ENCODE peak calls at places on chromosomes 3 and 15, in seven cellular contexts. R is NAMALWA; B is upper lobe of right lung; S is astrocyte of the spinal cord; O is GM10248; U is CD4-positive, CD25-positive, alpha-beta regulatory T cell; D is hippocampal formation. X is an unnamed sample.

GRCh38 chr3:51381333-51381705 is 3.8 kb upstream of the MANF start:
- DNase-seq in R (no peak), U (no peak), B (no peak), D (no peak), O (no peak), S (no peak), X (no peak)

GRCh38 chr15:29289179-29289578 is 19.6 kb upstream of the NSMCE3 start:
- DNase-seq in R (no peak), B (no peak), S (no peak), U (no peak), D (no peak), O (no peak), X (no peak)

GRCh38 chr3:136196064-136196400 is at the start of gene MSL2:
- DNase-seq in O (no peak), D (no peak), U (no peak), R (no peak), S (no peak), B (no peak), X (no peak)

GRCh38 chr3:131503328-131503650 is 518 bp upstream of the MRPL3 start:
- DNase-seq in D (no peak), S (no peak), O (no peak), U (no peak), R (no peak), B (no peak), X (no peak)

GRCh38 chr3:64105816-64106215 is 82.5 kb upstream of the PSMD6 start:
- DNase-seq in S (no peak), B (no peak), D (no peak), O (no peak), R (no peak), U (no peak), X (no peak)

GRCh38 chr3:94548581-94549316 is 485.9 kb downstream of the NSUN3 start:
- DNase-seq in U (no peak), S (no peak), B (no peak), R (no peak), D (no peak), O (no peak), X (no peak)

GRCh38 chr3:159620281-159620680 is 368.4 kb upstream of the IL12A start:
- DNase-seq in R (no peak), S (peak; percentile 28), O (no peak), U (no peak), B (no peak), D (no peak), X (no peak)

GRCh38 chr3:19946291-19946831 is 536 bp upstream of the RAB5A start:
- DNase-seq in R (no peak), B (no peak), O (no peak), D (no peak), S (no peak), U (no peak), X (no peak)

GRCh38 chr3:146834917-146835316 is 229.8 kb upstream of the PLSCR5 start:
- DNase-seq in S (peak; percentile 56), D (no peak), O (no peak), R (no peak), U (no peak), B (no peak), X (no peak)

GRCh38 chr3:43956945-43957344 is 266.2 kb downstream of the ABHD5 start:
- DNase-seq in R (no peak), U (no peak), O (no peak), B (no peak), D (no peak), S (no peak), X (no peak)

GRCh38 chr15:66231421-66232266 is 21.9 kb downstream of the MEGF11 start:
- DNase-seq in S (no peak), O (no peak), B (peak; percentile 23), U (no peak), D (no peak), R (no peak), X (no peak)

GRCh38 chr15:59292393-59292792 is 80.3 kb downstream of the MYO1E start:
- DNase-seq in U (no peak), R (no peak), B (no peak), O (no peak), D (peak; percentile 92), S (peak; percentile 72), X (peak; percentile 76)

GRCh38 chr15:28191832-28192231 is 92.7 kb upstream of the OCA2 start:
- DNase-seq in U (no peak), D (peak; percentile 44), R (no peak), O (no peak), B (peak; percentile 68), S (peak; percentile 85), X (peak; percentile 58)

GRCh38 chr3:18085429-18085828 is 339.7 kb downstream of the SATB1 start:
- DNase-seq in B (no peak), D (no peak), U (no peak), O (no peak), R (no peak), S (no peak), X (no peak)

GRCh38 chr3:158337007-158337608 is 227.2 kb downstream of the RSRC1 start:
- DNase-seq in U (no peak), S (no peak), R (no peak), B (peak; percentile 72), O (no peak), D (no peak), X (no peak)

GRCh38 chr3:178170698-178171535 is 365.3 kb upstream of the KCNMB2 start:
- DNase-seq in D (no peak), U (no peak), S (peak; percentile 91), O (no peak), R (peak; percentile 8), B (no peak), X (no peak)

GRCh38 chr15:37019479-37020433 is 80.6 kb downstream of the MEIS2 start:
- DNase-seq in O (no peak), S (peak; percentile 85), B (no peak), R (no peak), U (no peak), D (no peak), X (no peak)

GRCh38 chr3:64848127-64848526 is 160.3 kb upstream of the ADAMTS9 start:
- DNase-seq in O (no peak), S (no peak), D (no peak), U (no peak), R (no peak), B (no peak), X (no peak)

GRCh38 chr3:49123687-49124086 is 3.1 kb upstream of the USP19 start:
- DNase-seq in S (no peak), U (no peak), B (no peak), R (no peak), D (no peak), O (no peak), X (no peak)

GRCh38 chr3:40043444-40043755 is 234.0 kb downstream of the MYRIP start:
- DNase-seq in R (no peak), B (no peak), D (no peak), U (no peak), O (no peak), S (peak; percentile 69), X (no peak)

GRCh38 chr15:44682211-44682610 is 18.7 kb upstream of the SPG11 start:
- DNase-seq in O (peak; percentile 5), R (no peak), D (no peak), B (no peak), S (no peak), U (no peak), X (no peak)

GRCh38 chr3:160474416-160474838 is 24.8 kb upstream of the TRIM59 start:
- DNase-seq in S (peak; percentile 77), O (no peak), D (no peak), U (no peak), R (no peak), B (no peak), X (no peak)

GRCh38 chr3:112043621-112044201 is 9.2 kb downstream of the TMPRSS7 start:
- DNase-seq in R (peak; percentile 87), D (peak; percentile 78), S (peak; percentile 79), U (peak; percentile 3), O (peak; percentile 57), B (no peak), X (no peak)

GRCh38 chr3:41212088-41212487 is 12.8 kb downstream of the CTNNB1 start:
- DNase-seq in U (no peak), D (no peak), R (no peak), O (no peak), B (no peak), S (no peak), X (no peak)

X was measured in dorsolateral prefrontal cortex.